ENCODE peak calls at places on chromosomes 7 and 10, in five cellular contexts. W, A, C, O and Z are unnamed samples.
A peak's percentile ranks its signal among the peaks of the same experiment; 100 is the strongest.

GRCh38 chr10:47214520-47214919 is 85.5 kb upstream of the GDF10 start:
- DNase-seq in A (no peak), C (no peak), O (no peak), W (no peak), Z (no peak)

GRCh38 chr7:71707041-71707440 is 575.1 kb downstream of the GALNT17 start:
- DNase-seq in C (no peak), W (no peak), A (no peak), O (no peak), Z (no peak)

GRCh38 chr10:83553366-83553765 is 585.9 kb upstream of the GHITM start:
- DNase-seq in C (no peak), O (no peak), A (no peak), W (no peak), Z (no peak)

GRCh38 chr7:130982160-130982638 is 248.2 kb upstream of the KLF14 start:
- DNase-seq in A (no peak), O (no peak), W (peak; percentile 18), C (no peak), Z (peak; percentile 70)

GRCh38 chr7:28395404-28395803 is 16.9 kb upstream of the CREB5 start:
- DNase-seq in O (no peak), A (no peak), W (no peak), C (no peak), Z (no peak)

GRCh38 chr10:66586073-66586472 is 339.8 kb upstream of the LRRTM3 start:
- DNase-seq in A (no peak), C (no peak), W (peak; percentile 22), O (no peak), Z (peak; percentile 40)

GRCh38 chr7:142752376-142753225 is 3.3 kb downstream of the PRSS1 start:
- DNase-seq in C (no peak), W (no peak), O (no peak), A (no peak), Z (no peak)

GRCh38 chr7:134470864-134471263 is 12.0 kb upstream of the AKR1B1 start:
- DNase-seq in O (no peak), W (no peak), C (no peak), A (no peak), Z (no peak)

GRCh38 chr7:104362756-104363155 is 34.4 kb downstream of the LHFPL3 start:
- DNase-seq in O (no peak), C (no peak), W (no peak), A (no peak), Z (no peak)

GRCh38 chr10:86337121-86337601 is 29.4 kb downstream of the GRID1 start:
- DNase-seq in W (no peak), C (no peak), A (peak; percentile 52), O (no peak), Z (no peak)

GRCh38 chr10:3067859-3068179 is 471 bp downstream of the PFKP start:
- DNase-seq in W (no peak), O (no peak), A (no peak), C (no peak), Z (no peak)

GRCh38 chr7:101618207-101618839 is 10.8 kb downstream of the MYL10 start:
- DNase-seq in C (no peak), O (no peak), W (no peak), A (no peak), Z (no peak)

GRCh38 chr10:119878524-119878923 is 5.9 kb upstream of the MCMBP start:
- DNase-seq in A (no peak), C (no peak), W (no peak), O (no peak), Z (peak; percentile 16)

DNA sequence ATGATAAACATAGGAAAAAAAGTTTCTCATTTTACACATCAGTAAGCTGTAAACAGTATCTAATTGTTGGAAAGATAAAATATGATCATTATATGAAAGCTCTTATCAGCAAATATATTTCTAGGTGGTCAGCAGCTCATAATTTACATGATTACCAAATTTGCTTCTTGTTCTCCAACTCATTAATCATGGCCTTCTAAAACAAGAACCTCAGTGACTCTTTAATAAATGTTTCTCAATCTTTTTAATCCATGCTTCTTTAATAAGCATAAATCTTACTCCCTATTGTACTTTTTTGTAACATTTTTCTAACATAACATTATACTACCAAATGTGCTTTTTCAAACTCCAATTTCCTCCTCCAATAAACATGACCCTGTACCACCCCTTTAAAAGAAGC is 5.9 kb downstream of the ITGB1 start:
- DNase-seq in O (no peak), A (no peak), W (no peak), C (no peak), Z (no peak)
- H3K4me1 ChIP-seq in O (peaks cover 90% of the 10 kb centered on the region), A (peaks cover 98% of the 10 kb centered on the region), W (peaks cover 4% of the 10 kb centered on the region), C (peaks cover 44% of the 10 kb centered on the region), Z (peaks cover 19% of the 10 kb centered on the region)

DNA sequence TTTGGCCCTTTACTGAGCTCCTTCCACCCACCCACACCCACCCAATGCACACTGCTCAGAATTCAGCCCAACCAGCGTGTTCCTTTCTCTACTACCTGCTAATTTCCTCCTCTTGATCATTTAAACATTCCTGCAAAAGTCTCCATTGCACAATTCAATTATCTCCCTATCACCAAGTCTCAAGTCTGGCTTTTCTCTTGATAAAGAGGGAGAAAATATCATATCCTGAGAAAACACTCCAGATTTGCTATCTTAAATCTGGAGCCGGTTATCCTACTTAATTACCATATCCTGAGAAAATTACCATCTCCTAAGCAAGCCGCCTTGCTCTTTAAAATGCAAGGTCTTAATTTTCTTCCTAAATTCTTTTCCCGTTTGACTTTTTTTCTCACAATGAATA is 505.5 kb downstream of the XPNPEP1 start:
- DNase-seq in A (no peak), C (no peak), W (no peak), O (no peak), Z (no peak)
- H3K27me3 ChIP-seq in A (no peaks in the 10 kb centered on the region), C (no peaks in the 10 kb centered on the region), W (no peaks in the 10 kb centered on the region), O (no peaks in the 10 kb centered on the region), Z (no peaks in the 10 kb centered on the region)

GRCh38 chr10:121578965-121579364 is 19.3 kb downstream of the FGFR2 start:
- DNase-seq in W (no peak), C (no peak), A (no peak), O (no peak), Z (no peak)

GRCh38 chr10:121583258-121583657 is 15.0 kb downstream of the FGFR2 start:
- DNase-seq in C (no peak), W (no peak), A (no peak), O (no peak), Z (no peak)

GRCh38 chr10:121578298-121578697 is 19.9 kb downstream of the FGFR2 start:
- DNase-seq in W (no peak), A (no peak), C (no peak), O (no peak), Z (no peak)

GRCh38 chr10:121579656-121580055 is 18.6 kb downstream of the FGFR2 start:
- DNase-seq in W (no peak), A (no peak), O (no peak), C (no peak), Z (no peak)

DNA sequence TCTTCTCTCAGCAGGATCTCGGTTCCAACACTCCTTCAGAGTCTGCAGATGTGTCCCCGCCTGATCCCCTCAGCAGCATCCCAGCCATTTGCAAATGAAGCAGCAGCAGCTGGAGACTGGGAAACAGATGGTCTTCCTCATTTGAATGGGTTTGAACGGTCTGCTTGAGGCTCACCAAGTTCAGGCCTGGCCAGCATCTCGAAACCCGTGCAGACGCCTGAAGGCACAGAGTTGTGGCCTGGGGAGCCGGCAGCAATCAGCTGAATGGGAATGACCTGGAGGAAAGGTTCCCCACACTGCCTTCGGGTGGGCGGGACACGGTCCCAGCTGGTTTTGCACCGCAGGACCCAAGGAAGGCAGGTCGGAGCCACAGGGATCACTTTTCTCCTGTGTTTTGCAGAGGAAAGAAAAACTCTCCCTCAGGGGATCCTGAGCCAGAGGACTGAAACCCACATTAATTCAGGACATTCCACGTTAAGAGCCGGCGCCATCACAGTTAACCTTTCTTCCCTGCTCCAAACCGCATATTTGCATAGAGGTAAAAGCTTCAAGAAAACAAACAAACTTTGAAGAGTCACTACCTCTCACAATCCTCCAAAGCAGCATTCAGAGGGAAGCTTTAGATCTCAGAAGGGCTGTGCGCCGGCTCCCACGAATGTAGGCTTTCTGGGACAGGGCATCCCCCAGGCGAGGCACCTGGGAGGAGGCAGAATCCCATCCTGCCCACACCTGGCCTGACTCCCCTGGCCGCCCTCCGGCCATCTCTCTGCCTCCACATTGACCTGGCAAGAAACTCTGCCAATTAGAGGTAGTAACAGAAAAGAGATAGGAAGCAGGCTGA is 17.7 kb downstream of the FGFR2 start:
- DNase-seq in O (no peak), W (peak; percentile 77), C (no peak), A (no peak), Z (no peak)
- H3K4me1 ChIP-seq in O (peaks cover 22% of the 10 kb centered on the region), W (peaks cover 15% of the 10 kb centered on the region), C (peaks cover 7% of the 10 kb centered on the region), A (no peaks in the 10 kb centered on the region), Z (no peaks in the 10 kb centered on the region)

DNA sequence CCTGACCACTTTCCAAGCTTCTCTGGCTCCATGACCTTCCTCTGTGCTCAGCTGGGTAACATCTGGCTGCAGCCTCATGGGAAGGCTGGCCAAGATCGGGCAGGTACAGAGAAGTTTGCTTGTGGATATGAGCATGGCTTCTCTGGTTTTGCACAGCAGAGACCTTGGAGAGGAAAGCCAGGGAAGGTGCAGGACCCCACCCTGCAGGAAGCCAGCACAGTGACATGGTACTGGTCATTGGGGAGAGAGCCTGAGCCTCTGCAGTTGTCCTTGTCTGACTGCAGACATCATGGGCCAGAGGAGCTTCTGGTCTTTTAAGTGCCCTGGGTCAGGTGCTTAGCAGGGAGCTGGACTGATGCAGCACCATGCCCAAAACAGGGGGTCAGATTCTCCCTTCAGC is 70.6 kb upstream of the LEP start:
- DNase-seq in C (no peak), A (no peak), O (no peak), W (no peak), Z (no peak)
- H3K27me3 ChIP-seq in C (no peaks in the 10 kb centered on the region), A (peaks cover 52% of the 10 kb centered on the region), O (peaks cover 71% of the 10 kb centered on the region), W (peaks cover 40% of the 10 kb centered on the region), Z (peaks cover 37% of the 10 kb centered on the region)

GRCh38 chr7:116173051-116174028 is 37.0 kb upstream of the TES start:
- DNase-seq in A (no peak), O (no peak), W (no peak), C (no peak), Z (peak; percentile 63)
- H3K4me1 ChIP-seq in A (no peaks in the 10 kb centered on the region), O (peaks cover 26% of the 10 kb centered on the region), W (no peaks in the 10 kb centered on the region), C (no peaks in the 10 kb centered on the region), Z (no peaks in the 10 kb centered on the region)

GRCh38 chr7:27194002-27194352 is 5.9 kb downstream of the HOXA13 start:
- DNase-seq in A (no peak), C (no peak), W (no peak), O (no peak), Z (no peak)
- H3K27me3 ChIP-seq in A (peaks cover 100% of the 10 kb centered on the region), C (peaks cover 3% of the 10 kb centered on the region), W (peaks cover 85% of the 10 kb centered on the region), O (peaks cover 95% of the 10 kb centered on the region), Z (peaks cover 17% of the 10 kb centered on the region)

GRCh38 chr7:36205236-36205635 is 52.2 kb downstream of the EEPD1 start:
- DNase-seq in C (no peak), O (no peak), A (no peak), W (no peak), Z (no peak)
- H3K4me1 ChIP-seq in C (peaks cover 51% of the 10 kb centered on the region), O (peaks cover 74% of the 10 kb centered on the region), A (peaks cover 62% of the 10 kb centered on the region), W (no peaks in the 10 kb centered on the region), Z (peaks cover 2% of the 10 kb centered on the region)

GRCh38 chr7:23462846-23463245 is 7.4 kb downstream of the IGF2BP3 start:
- DNase-seq in A (no peak), O (no peak), W (no peak), C (no peak), Z (peak; percentile 35)
- H3K27me3 ChIP-seq in A (peaks cover 71% of the 10 kb centered on the region), O (peaks cover 75% of the 10 kb centered on the region), W (no peaks in the 10 kb centered on the region), C (no peaks in the 10 kb centered on the region), Z (peaks cover 14% of the 10 kb centered on the region)